ENCODE peak calls at places on chromosomes 11 and 22, in nine cellular contexts. C is heart right ventricle, Q is colonic mucosa, H is AG10803, D is WERI-Rb-1, X is fibroblast of lung, R is GM06990, O is kidney epithelial cell, T is progenitor cell of endocrine pancreas. S is an unnamed sample.

GRCh38 chr11:96267490-96268010 is 75.4 kb downstream of the MAML2 start:
- DNase-seq in C (no peak), Q (no peak), H (no peak), D (no peak), X (no peak), R (peak), O (no peak), T (no peak), S (no peak)

GRCh38 chr22:30444632-30445437 is 19.3 kb downstream of the MTFP1 start:
- DNase-seq in C (no peak), Q (peak), H (peak), D (peak), X (peak), R (peak), O (no peak), T (peak), S (no peak)

GRCh38 chr11:129380413-129380812 is 4.8 kb downstream of the BARX2 start:
- DNase-seq in C (no peak), Q (no peak), H (no peak), D (no peak), X (no peak), R (no peak), O (no peak), T (no peak), S (no peak)

GRCh38 chr11:65606876-65607613 is 7.0 kb downstream of the MAP3K11 start:
- DNase-seq in C (peak), Q (peak), H (peak), D (peak), X (peak), R (no peak), O (peak), T (peak), S (peak)

GRCh38 chr11:57387284-57388030 is 3.0 kb downstream of the PRG2 start:
- DNase-seq in C (peak), Q (no peak), H (peak), D (peak), X (no peak), R (no peak), O (no peak), T (no peak), S (no peak)

GRCh38 chr11:125950696-125951645 is 5.1 kb downstream of the VSIG10L2 start:
- DNase-seq in C (peak), Q (no peak), H (peak), D (no peak), X (no peak), R (no peak), O (no peak), T (no peak), S (no peak)

GRCh38 chr11:35593143-35593542 is 25.1 kb upstream of the FJX1 start:
- DNase-seq in C (no peak), Q (no peak), H (peak), D (no peak), X (peak), R (no peak), O (peak), T (no peak), S (no peak)

GRCh38 chr11:11987503-11988022 is 20.9 kb downstream of the DKK3 start:
- DNase-seq in C (no peak), Q (no peak), H (peak), D (no peak), X (peak), R (no peak), O (no peak), T (no peak), S (no peak)

GRCh38 chr11:15057352-15057751 is 16.0 kb upstream of the CALCB start:
- DNase-seq in C (no peak), Q (no peak), H (no peak), D (no peak), X (no peak), R (no peak), O (no peak), T (no peak), S (no peak)

GRCh38 chr11:4019891-4020290 is 74.7 kb upstream of the RRM1 start:
- DNase-seq in C (no peak), Q (no peak), H (peak), D (no peak), X (no peak), R (no peak), O (no peak), T (no peak), S (no peak)

GRCh38 chr11:116707250-116707649 is 65.5 kb downstream of the BUD13 start:
- DNase-seq in C (no peak), Q (peak), H (no peak), D (no peak), X (no peak), R (no peak), O (no peak), T (no peak), S (no peak)

GRCh38 chr11:96063053-96063452 is 139.1 kb upstream of the MTMR2 start:
- DNase-seq in C (no peak), Q (no peak), H (no peak), D (no peak), X (no peak), R (no peak), O (no peak), T (no peak), S (no peak)

GRCh38 chr22:35477911-35478582 is 62.6 kb upstream of the RASD2 start:
- DNase-seq in C (peak), Q (peak), H (peak), D (no peak), X (peak), R (no peak), O (peak), T (no peak), S (no peak)

GRCh38 chr22:39954584-39955055 is 5.6 kb upstream of the TMA7B start:
- DNase-seq in C (no peak), Q (no peak), H (peak), D (no peak), X (peak), R (peak), O (peak), T (no peak), S (no peak)

GRCh38 chr22:31881198-31881597 is 63.1 kb upstream of the YWHAH start:
- DNase-seq in C (no peak), Q (peak), H (no peak), D (no peak), X (no peak), R (no peak), O (no peak), T (no peak), S (no peak)

GRCh38 chr11:27291954-27292641 is 70.9 kb downstream of the CCDC34 start:
- DNase-seq in C (no peak), Q (peak), H (peak), D (no peak), X (peak), R (no peak), O (no peak), T (no peak), S (no peak)

GRCh38 chr11:36478700-36479329 is 31.3 kb downstream of the TRAF6 start:
- DNase-seq in C (peak), Q (no peak), H (peak), D (peak), X (peak), R (no peak), O (no peak), T (no peak), S (peak)

GRCh38 chr11:20355221-20356219 is 8.0 kb upstream of the HTATIP2 start:
- DNase-seq in C (no peak), Q (peak), H (peak), D (peak), X (peak), R (no peak), O (no peak), T (no peak), S (peak)

GRCh38 chr11:3995949-3996554 is 98.5 kb upstream of the RRM1 start:
- DNase-seq in C (peak), Q (no peak), H (peak), D (no peak), X (peak), R (no peak), O (no peak), T (no peak), S (no peak)

GRCh38 chr11:95076416-95076815 is 9.7 kb downstream of the SRSF8 start:
- DNase-seq in C (no peak), Q (no peak), H (peak), D (no peak), X (peak), R (no peak), O (peak), T (no peak), S (no peak)

GRCh38 chr11:70799386-70799785 is 401.1 kb downstream of the CTTN start:
- DNase-seq in C (no peak), Q (no peak), H (peak), D (no peak), X (peak), R (no peak), O (no peak), T (no peak), S (no peak)

GRCh38 chr11:86746509-86746908 is 53.8 kb upstream of the PRSS23 start:
- DNase-seq in C (no peak), Q (no peak), H (no peak), D (no peak), X (no peak), R (no peak), O (no peak), T (no peak), S (no peak)

GRCh38 chr11:61339490-61339878 is 6.5 kb downstream of the TKFC start:
- DNase-seq in C (no peak), Q (no peak), H (no peak), D (no peak), X (no peak), R (no peak), O (no peak), T (no peak), S (no peak)

GRCh38 chr11:112343368-112344039 is 82.8 kb upstream of the PLET1 start:
- DNase-seq in C (no peak), Q (no peak), H (no peak), D (no peak), X (no peak), R (no peak), O (no peak), T (no peak), S (no peak)

GRCh38 chr11:68312117-68312779 is at the start of gene LRP5:
- DNase-seq in C (no peak), Q (no peak), H (no peak), D (peak), X (peak), R (peak), O (no peak), T (peak), S (no peak)

GRCh38 chr11:129960216-129961214 is 42.1 kb downstream of the PRDM10 start:
- DNase-seq in C (no peak), Q (no peak), H (peak), D (no peak), X (peak), R (peak), O (peak), T (no peak), S (no peak)

GRCh38 chr11:35235944-35236666 is 97.1 kb downstream of the CD44 start:
- DNase-seq in C (no peak), Q (peak), H (peak), D (no peak), X (peak), R (no peak), O (peak), T (no peak), S (peak)

GRCh38 chr11:74332272-74332671 is 20.8 kb upstream of the P4HA3 start:
- DNase-seq in C (no peak), Q (no peak), H (no peak), D (no peak), X (no peak), R (no peak), O (no peak), T (no peak), S (no peak)

GRCh38 chr11:23995891-23996290 is 501.0 kb upstream of the LUZP2 start:
- DNase-seq in C (no peak), Q (no peak), H (no peak), D (no peak), X (peak), R (no peak), O (no peak), T (no peak), S (no peak)

GRCh38 chr11:106503901-106504300 is 426.4 kb downstream of the AASDHPPT start:
- DNase-seq in C (no peak), Q (no peak), H (peak), D (no peak), X (peak), R (no peak), O (peak), T (no peak), S (no peak)

GRCh38 chr11:124745835-124746620 is 6.0 kb downstream of the VSIG2 start:
- DNase-seq in C (no peak), Q (peak), H (no peak), D (no peak), X (no peak), R (no peak), O (no peak), T (no peak), S (peak)

GRCh38 chr11:47766363-47767227 is 546 bp downstream of the FNBP4 start:
- DNase-seq in C (peak), Q (peak), H (peak), D (peak), X (peak), R (peak), O (no peak), T (peak), S (peak)

GRCh38 chr11:122559734-122560382 is 95.7 kb upstream of the UBASH3B start:
- DNase-seq in C (no peak), Q (no peak), H (no peak), D (no peak), X (no peak), R (no peak), O (no peak), T (no peak), S (no peak)

GRCh38 chr11:122556605-122557004 is 98.9 kb upstream of the UBASH3B start:
- DNase-seq in C (no peak), Q (no peak), H (peak), D (no peak), X (no peak), R (peak), O (no peak), T (peak), S (no peak)
- TF ChIP-seq CTCF in C (peak), Q (no peak), H (peak), D (no peak), X (no peak), R (no peak), O (peak), T (peak), S (no peak)

DNA sequence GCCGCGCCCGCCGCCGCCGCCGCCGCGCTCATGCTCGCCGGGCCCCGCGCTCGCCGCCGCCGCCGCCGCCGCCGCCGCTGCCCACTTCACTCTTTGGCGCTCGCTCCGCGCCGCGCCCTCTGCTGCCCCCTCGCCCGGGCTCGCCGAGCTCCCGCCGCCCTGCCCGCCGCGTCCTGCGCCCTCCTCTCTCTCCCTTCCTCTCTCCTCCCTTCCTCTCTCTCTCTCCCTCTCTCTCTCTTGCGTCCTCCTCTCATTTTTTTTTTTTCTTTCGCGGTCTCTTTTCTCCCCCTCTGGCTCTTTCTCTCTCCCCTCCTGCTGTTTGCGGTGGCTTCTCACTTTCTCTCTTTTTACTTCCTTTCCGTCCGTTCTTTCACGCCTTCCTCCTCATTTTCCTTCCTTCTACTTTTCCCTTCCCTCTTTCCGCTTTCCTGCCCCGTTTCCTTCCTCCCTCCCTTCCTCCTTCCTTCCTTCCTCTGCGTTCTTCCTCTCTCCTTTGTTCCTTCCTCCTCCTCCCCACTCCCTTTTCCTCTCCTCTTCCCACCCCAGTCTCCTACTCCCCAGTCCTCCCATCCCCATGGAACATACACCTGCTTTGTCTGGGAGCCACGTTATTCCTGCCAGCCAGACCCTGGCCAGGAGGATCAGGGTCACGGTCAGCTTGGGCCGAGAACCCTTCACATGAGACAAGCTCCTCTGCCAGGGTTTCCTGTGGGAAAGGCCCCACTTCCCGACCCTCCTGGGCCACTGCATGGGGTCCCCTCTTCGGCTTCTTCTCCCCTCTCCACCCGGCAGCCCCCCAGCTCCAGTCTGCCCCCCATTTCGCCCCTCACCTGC is 19.3 kb upstream of the SHISAL1 start:
- DNase-seq in C (no peak), Q (no peak), H (peak), D (peak), X (peak), R (no peak), O (no peak), T (no peak), S (no peak)
- TF ChIP-seq CTCF in C (peak), Q (no peak), H (no peak), D (peak), X (no peak), R (no peak), O (no peak), T (no peak), S (no peak)

DNA sequence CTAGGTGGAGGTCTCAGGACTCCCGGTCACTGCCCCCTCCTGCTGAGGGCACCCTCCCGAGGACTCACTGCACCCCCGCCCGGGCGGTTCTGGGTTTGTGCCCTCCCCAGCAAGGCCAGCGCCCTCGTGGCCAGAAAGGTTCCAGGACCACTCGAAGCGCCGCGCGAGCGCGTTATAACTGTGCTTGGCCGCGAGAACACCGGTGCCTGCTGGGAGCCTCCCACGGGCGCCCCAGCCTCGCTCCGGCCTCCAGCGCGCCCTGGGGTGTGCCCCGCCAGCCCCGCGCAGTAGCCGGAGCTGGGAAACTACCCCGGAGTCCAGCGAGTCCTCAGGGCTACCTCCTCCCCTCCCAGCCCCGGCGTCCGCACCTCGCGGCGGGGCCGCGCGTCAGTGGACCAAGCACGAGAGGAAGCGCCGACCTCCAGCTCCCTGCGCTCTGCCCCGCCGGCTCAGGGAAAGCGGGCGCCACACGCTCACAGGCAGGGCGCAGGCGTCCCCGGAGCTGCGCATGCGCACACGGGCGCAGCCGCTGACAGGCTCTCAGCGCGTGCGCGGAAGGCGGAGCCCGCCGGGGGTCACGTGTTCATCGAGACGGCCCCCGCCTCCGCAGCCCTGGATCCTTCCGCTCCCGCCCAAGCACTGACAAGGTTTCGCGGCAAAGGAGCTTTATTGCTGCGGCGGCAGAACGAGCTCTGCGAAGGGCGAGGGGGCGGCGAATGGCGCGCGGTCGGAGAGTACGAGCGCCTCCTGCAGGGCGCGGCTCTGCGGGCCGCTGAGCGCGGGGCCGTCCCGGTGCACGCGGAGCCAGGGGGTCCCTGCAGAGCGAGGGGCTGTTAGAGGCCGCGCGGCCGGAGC is at the start of gene SCO2:
- DNase-seq in C (peak), Q (peak), H (peak), D (peak), X (peak), R (peak), O (peak), T (peak), S (peak)
- TF ChIP-seq CTCF in C (peak), Q (peak), H (peak), D (peak), X (no peak), R (peak), O (peak), T (peak), S (peak)

DNA sequence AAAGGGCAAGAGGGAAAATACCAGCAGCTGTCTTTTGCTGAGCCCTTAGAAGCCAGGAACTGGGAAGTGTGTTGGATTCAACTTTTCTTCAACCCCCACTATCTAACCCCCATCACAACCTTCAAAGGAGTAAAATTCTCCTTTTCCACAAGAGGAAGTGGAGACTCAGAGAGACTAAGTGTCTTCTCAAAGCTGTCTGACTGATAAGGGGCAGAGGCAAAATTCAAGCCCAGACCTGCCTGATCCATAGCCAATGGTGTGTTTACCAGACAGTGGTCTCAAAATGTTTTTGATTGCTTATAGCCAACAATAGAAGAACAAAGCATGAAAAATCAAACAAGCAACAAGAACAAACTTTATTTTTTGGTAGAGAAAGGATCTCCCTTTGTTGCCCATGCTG is 707.0 kb downstream of the NTM start:
- DNase-seq in C (no peak), Q (no peak), H (no peak), D (no peak), X (no peak), R (no peak), O (no peak), T (no peak), S (no peak)
- TF ChIP-seq CTCF in C (no peak), Q (no peak), H (no peak), D (no peak), X (no peak), R (no peak), O (no peak), T (no peak), S (no peak)

GRCh38 chr11:5369793-5370192 is 13.8 kb upstream of the OR51M1 start:
- DNase-seq in C (no peak), Q (no peak), H (peak), D (no peak), X (no peak), R (no peak), O (no peak), T (no peak), S (no peak)
- TF ChIP-seq CTCF in C (no peak), Q (no peak), H (peak), D (no peak), X (peak), R (peak), O (peak), T (peak), S (no peak)

GRCh38 chr22:25331050-25331449 is 111.6 kb downstream of the CRYBB2 start:
- DNase-seq in C (no peak), Q (no peak), H (no peak), D (no peak), X (no peak), R (no peak), O (no peak), T (no peak), S (no peak)

GRCh38 chr22:25332386-25332785 is 112.9 kb downstream of the CRYBB2 start:
- DNase-seq in C (no peak), Q (no peak), H (no peak), D (no peak), X (no peak), R (no peak), O (no peak), T (no peak), S (no peak)

GRCh38 chr22:25334091-25334490 is 114.7 kb downstream of the CRYBB2 start:
- DNase-seq in C (peak), Q (peak), H (peak), D (peak), X (no peak), R (no peak), O (no peak), T (peak), S (peak)
- TF ChIP-seq CTCF in C (peak), Q (peak), H (peak), D (peak), X (peak), R (peak), O (peak), T (peak), S (peak)

GRCh38 chr11:8338138-8338537 is 74.5 kb upstream of the LMO1 start:
- DNase-seq in C (peak), Q (peak), H (peak), D (peak), X (no peak), R (no peak), O (no peak), T (peak), S (peak)
- TF ChIP-seq CTCF in C (peak), Q (peak), H (peak), D (peak), X (peak), R (peak), O (peak), T (peak), S (peak)

GRCh38 chr11:17396598-17397310 is 8.3 kb upstream of the KCNJ11 start:
- DNase-seq in C (no peak), Q (no peak), H (no peak), D (no peak), X (no peak), R (no peak), O (no peak), T (no peak), S (no peak)

GRCh38 chr11:17399236-17399635 is 10.8 kb upstream of the KCNJ11 start:
- DNase-seq in C (no peak), Q (no peak), H (no peak), D (no peak), X (no peak), R (no peak), O (no peak), T (no peak), S (no peak)

GRCh38 chr11:17395554-17395961 is 7.1 kb upstream of the KCNJ11 start:
- DNase-seq in C (no peak), Q (no peak), H (no peak), D (no peak), X (no peak), R (no peak), O (no peak), T (no peak), S (no peak)

GRCh38 chr11:17395978-17396377 is 7.5 kb upstream of the KCNJ11 start:
- DNase-seq in C (no peak), Q (no peak), H (no peak), D (no peak), X (no peak), R (no peak), O (no peak), T (no peak), S (no peak)

GRCh38 chr11:17397311-17398002 is 9.0 kb upstream of the KCNJ11 start:
- DNase-seq in C (no peak), Q (no peak), H (no peak), D (no peak), X (no peak), R (no peak), O (no peak), T (no peak), S (no peak)
- TF ChIP-seq CTCF in C (no peak), Q (no peak), H (no peak), D (no peak), X (no peak), R (no peak), O (no peak), T (no peak), S (no peak)